ENCODE peak calls at places on chromosomes 5 and 9, in six cellular contexts. G, V, Q, C, W and R are unnamed samples.

GRCh38 chr5:14171621-14172020 is 28.5 kb downstream of the TRIO start:
- DNase-seq in G (no peak), V (peak), Q (no peak), C (no peak), W (no peak), R (no peak)

GRCh38 chr5:177315411-177315810 is 3.7 kb upstream of the MXD3 start:
- DNase-seq in G (no peak), V (no peak), Q (no peak), C (no peak), W (no peak), R (no peak)

GRCh38 chr5:89313804-89314588 is 431.0 kb upstream of the MEF2C start:
- DNase-seq in G (no peak), V (no peak), Q (peak), C (no peak), W (no peak), R (no peak)

GRCh38 chr9:107174441-107174840 is 108.6 kb upstream of the RAD23B start:
- DNase-seq in G (no peak), V (no peak), Q (no peak), C (no peak), W (no peak), R (no peak)

GRCh38 chr5:132487095-132487428 is 3.5 kb downstream of the IRF1 start:
- DNase-seq in G (no peak), V (no peak), Q (no peak), C (no peak), W (no peak), R (peak)

GRCh38 chr9:13550519-13550918 is 271.0 kb upstream of the MPDZ start:
- DNase-seq in G (no peak), V (no peak), Q (no peak), C (no peak), W (no peak), R (no peak)

GRCh38 chr5:126334755-126335154 is 88.5 kb upstream of the GRAMD2B start:
- DNase-seq in G (no peak), V (no peak), Q (no peak), C (no peak), W (no peak), R (no peak)

GRCh38 chr5:65624025-65624569 is at the start of gene TRIM23:
- DNase-seq in G (peak), V (peak), Q (peak), C (peak), W (peak), R (peak)

GRCh38 chr9:88197781-88198345 is 59.6 kb upstream of the SPATA31C2 start:
- DNase-seq in G (no peak), V (no peak), Q (no peak), C (no peak), W (peak), R (no peak)

GRCh38 chr5:118115791-118116190 is 872.6 kb downstream of the DTWD2 start:
- DNase-seq in G (no peak), V (no peak), Q (no peak), C (no peak), W (no peak), R (no peak)

GRCh38 chr9:83153030-83153429 is 90.1 kb upstream of the RASEF start:
- DNase-seq in G (no peak), V (no peak), Q (no peak), C (no peak), W (no peak), R (no peak)

GRCh38 chr5:149857499-149857898 is 87.1 kb downstream of the PDE6A start:
- DNase-seq in G (peak), V (peak), Q (no peak), C (no peak), W (no peak), R (peak)

GRCh38 chr5:51977014-51977413 is 593.8 kb downstream of the ISL1 start:
- DNase-seq in G (no peak), V (no peak), Q (no peak), C (no peak), W (no peak), R (no peak)